ENCODE peak calls at places on chromosomes 12 and 14, in six cellular contexts. G is stimulated activated CD4-positive, alpha-beta T cell treated with anti-CD3 and anti-CD28 coated beads, TNF-alpha, amount 100 ng/mL, for 4 hours; F is MCF 10A; X is A549; H is MG63; U is activated T-helper 1 cell treated with anti-CD3 and anti-CD28 coated beads, Interleukin-2, amount 50 U/mL, for 16 hours. E is an unnamed sample.
A peak's percentile ranks its signal among the peaks of the same experiment; 100 is the strongest.

GRCh38 chr12:94263011-94263786 is 114.8 kb downstream of the PLXNC1 start:
- DNase-seq in G (peak; percentile 59), F (no peak), X (no peak), H (no peak), U (no peak), E (peak; percentile 47)

GRCh38 chr14:85443001-85443400 is 86.9 kb upstream of the FLRT2 start:
- DNase-seq in G (no peak), F (peak; percentile 62), X (no peak), H (no peak), U (no peak), E (no peak)

GRCh38 chr14:100058777-100059432 is 6.3 kb upstream of the EVL start:
- DNase-seq in G (no peak), F (no peak), X (no peak), H (no peak), U (no peak), E (peak; percentile 60)

GRCh38 chr14:71932229-71932951 is at the start of gene RGS6:
- DNase-seq in G (no peak), F (peak; percentile 35), X (peak; percentile 40), H (peak; percentile 18), U (no peak), E (peak; percentile 74)

GRCh38 chr14:58641509-58641908 is 3.7 kb downstream of the DACT1 start:
- DNase-seq in G (no peak), F (peak; percentile 6), X (no peak), H (no peak), U (no peak), E (no peak)

GRCh38 chr12:100348657-100349454 is 8.0 kb upstream of the SLC17A8 start:
- DNase-seq in G (no peak), F (peak; percentile 50), X (peak; percentile 57), H (no peak), U (no peak), E (peak; percentile 29)

GRCh38 chr12:92550661-92551060 is 152.1 kb upstream of the PLEKHG7 start:
- DNase-seq in G (no peak), F (no peak), X (no peak), H (no peak), U (no peak), E (no peak)

GRCh38 chr12:63457857-63458256 is 210.4 kb downstream of the DPY19L2 start:
- DNase-seq in G (no peak), F (no peak), X (no peak), H (no peak), U (no peak), E (no peak)

GRCh38 chr12:112967858-112968257 is 10.5 kb upstream of the OAS2 start:
- DNase-seq in G (no peak), F (no peak), X (no peak), H (no peak), U (no peak), E (no peak)

GRCh38 chr12:73383584-73384229 is 1111.5 kb downstream of the TRHDE start:
- DNase-seq in G (no peak), F (peak; percentile 9), X (no peak), H (no peak), U (no peak), E (no peak)

GRCh38 chr12:46224401-46224800 is 44.4 kb downstream of the SLC38A1 start:
- DNase-seq in G (no peak), F (peak; percentile 40), X (no peak), H (peak; percentile 93), U (no peak), E (no peak)

GRCh38 chr12:3593906-3594305 is 102.9 kb downstream of the PRMT8 start:
- DNase-seq in G (no peak), F (no peak), X (no peak), H (no peak), U (no peak), E (no peak)

GRCh38 chr12:112010415-112011344 is 2.3 kb downstream of the TMEM116 start:
- DNase-seq in G (no peak), F (no peak), X (no peak), H (no peak), U (no peak), E (no peak)

GRCh38 chr12:56759270-56759908 is 3.7 kb upstream of the HSD17B6 start:
- DNase-seq in G (no peak), F (no peak), X (no peak), H (no peak), U (no peak), E (no peak)

GRCh38 chr14:50678163-50678562 is 10.1 kb upstream of the SAV1 start:
- DNase-seq in G (no peak), F (no peak), X (no peak), H (no peak), U (no peak), E (no peak)

GRCh38 chr14:67641902-67642749 is 22.4 kb downstream of the ARG2 start:
- DNase-seq in G (no peak), F (no peak), X (no peak), H (no peak), U (no peak), E (no peak)

GRCh38 chr14:34742509-34743115 is 28.2 kb upstream of the CFL2 start:
- DNase-seq in G (no peak), F (no peak), X (no peak), H (no peak), U (no peak), E (no peak)

GRCh38 chr14:48350971-48351370 is 675.6 kb upstream of the MDGA2 start:
- DNase-seq in G (no peak), F (peak; percentile 57), X (no peak), H (no peak), U (no peak), E (no peak)

GRCh38 chr14:77832301-77832700 is 32.4 kb downstream of the ADCK1 start:
- DNase-seq in G (no peak), F (no peak), X (no peak), H (no peak), U (no peak), E (no peak)

GRCh38 chr14:77099425-77100167 is 1.5 kb downstream of the CIPC start:
- DNase-seq in G (no peak), F (peak; percentile 80), X (no peak), H (no peak), U (no peak), E (no peak)

GRCh38 chr14:23568600-23569310 is 1.2 kb upstream of the AP1G2 start:
- DNase-seq in G (no peak), F (peak; percentile 24), X (peak; percentile 42), H (no peak), U (no peak), E (no peak)

GRCh38 chr14:99182548-99183115 is 89.4 kb downstream of the BCL11B start:
- DNase-seq in G (no peak), F (no peak), X (no peak), H (no peak), U (no peak), E (no peak)

GRCh38 chr12:122981036-122981471 is 573 bp downstream of the ARL6IP4 start:
- DNase-seq in G (no peak), F (no peak), X (no peak), H (no peak), U (no peak), E (no peak)

GRCh38 chr14:53409974-53410373 is 256.9 kb upstream of the DDHD1 start:
- DNase-seq in G (no peak), F (no peak), X (no peak), H (no peak), U (no peak), E (no peak)

GRCh38 chr14:62101650-62102355 is 339.6 kb downstream of the SNAPC1 start:
- DNase-seq in G (no peak), F (no peak), X (no peak), H (no peak), U (no peak), E (no peak)

GRCh38 chr12:46711756-46712155 is 114.0 kb downstream of the SLC38A4 start:
- DNase-seq in G (no peak), F (no peak), X (no peak), H (no peak), U (no peak), E (no peak)

E was measured in GM13977.